ENCODE peak calls at places on chromosomes 3 and 15, in six cellular contexts. G is adipocyte, K is T47D, Q is HT1080, S is RPMI8226, R is dorsolateral prefrontal cortex. U is an unnamed sample.
A peak's percentile ranks its signal among the peaks of the same experiment; 100 is the strongest.

GRCh38 chr3:127002195-127003174 is 19.6 kb downstream of the PLXNA1 start:
- DNase-seq in G (peak; percentile 97), K (no peak), Q (peak; percentile 98), S (no peak), R (peak; percentile 57), U (no peak)

GRCh38 chr15:45729146-45729545 is 94.3 kb downstream of the SQOR start:
- DNase-seq in G (no peak), K (no peak), Q (peak; percentile 44), S (no peak), R (no peak), U (no peak)

GRCh38 chr15:32766101-32766500 is 48.3 kb downstream of the GREM1 start:
- DNase-seq in G (no peak), K (no peak), Q (no peak), S (no peak), R (no peak), U (no peak)

GRCh38 chr3:13078158-13078905 is 5.1 kb upstream of the IQSEC1 start:
- DNase-seq in G (peak; percentile 10), K (no peak), Q (no peak), S (peak; percentile 88), R (peak; percentile 77), U (no peak)

GRCh38 chr15:60469893-60470641 is 8.9 kb downstream of the ICE2 start:
- DNase-seq in G (no peak), K (no peak), Q (no peak), S (no peak), R (no peak), U (no peak)

GRCh38 chr3:126349071-126349470 is 8.1 kb downstream of the KLF15 start:
- DNase-seq in G (no peak), K (no peak), Q (no peak), S (no peak), R (no peak), U (no peak)

GRCh38 chr15:68797157-68797556 is 23.5 kb downstream of the ANP32A start:
- DNase-seq in G (no peak), K (no peak), Q (no peak), S (no peak), R (no peak), U (peak; percentile 78)

GRCh38 chr3:197490098-197490497 is 65.7 kb downstream of the BDH1 start:
- DNase-seq in G (peak; percentile 75), K (no peak), Q (peak; percentile 87), S (no peak), R (no peak), U (no peak)

GRCh38 chr3:194879991-194880939 is 194.6 kb downstream of the FAM43A start:
- DNase-seq in G (peak; percentile 39), K (peak; percentile 34), Q (peak; percentile 55), S (no peak), R (peak; percentile 24), U (no peak)

GRCh38 chr15:90666135-90666909 is 50.8 kb upstream of the BLM start:
- DNase-seq in G (no peak), K (no peak), Q (no peak), S (no peak), R (no peak), U (no peak)

U was measured in activated CD4-positive, alpha-beta T cell treated with anti-CD3 and anti-CD28 coated beads, Interleukin-2, amount 10 ng/mL, durations not matched to agents 24 days and 14 days.